ENCODE peak calls at places on chromosomes 5 and 9, in four cellular contexts. H is gastrocnemius medialis, P is IMR-90, J is body of pancreas. G is an unnamed sample. For H3K36me3 and H3K9me3, the result is how much of the 10 kb centered on the place peaks cover.

GRCh38 chr9:35826071-35826701 is 2.3 kb downstream of the FAM221B start:
- DNase-seq in H (no peak), P (peak), J (peak), G (peak)

GRCh38 chr9:1400983-1401382 is 350.8 kb downstream of the DMRT2 start:
- DNase-seq in H (no peak), P (no peak), J (no peak), G (peak)

GRCh38 chr9:117081641-117082317 is 333.1 kb downstream of the ASTN2 start:
- DNase-seq in H (no peak), P (no peak), J (no peak), G (peak)

GRCh38 chr9:121774715-121775613 is 123.5 kb downstream of the DAB2IP start:
- DNase-seq in H (no peak), P (no peak), J (peak), G (no peak)

GRCh38 chr9:25205285-25205684 is 473.0 kb downstream of the TUSC1 start:
- DNase-seq in H (no peak), P (no peak), J (no peak), G (no peak)

GRCh38 chr5:106749826-106750225 is 920.9 kb downstream of the EFNA5 start:
- DNase-seq in H (no peak), P (no peak), J (no peak), G (no peak)

GRCh38 chr9:96176901-96177718 is 124.9 kb downstream of the HSD17B3 start:
- DNase-seq in H (no peak), P (no peak), J (peak), G (peak)

GRCh38 chr5:1526681-1527131 is 2.9 kb upstream of the LPCAT1 start:
- DNase-seq in H (no peak), P (no peak), J (no peak), G (no peak)

GRCh38 chr5:151084363-151084762 is 3.5 kb upstream of the TNIP1 start:
- DNase-seq in H (no peak), P (peak), J (no peak), G (no peak)

GRCh38 chr5:133423618-133424282 is 188.6 kb downstream of the FSTL4 start:
- DNase-seq in H (peak), P (peak), J (peak), G (peak)

GRCh38 chr5:93581738-93582414 is 857 bp upstream of the NR2F1-AS1 start:
- DNase-seq in H (no peak), P (peak), J (no peak), G (peak)

GRCh38 chr5:61055434-61056006 is 106.7 kb downstream of the SMIM15 start:
- DNase-seq in H (no peak), P (peak), J (no peak), G (peak)

GRCh38 chr9:111000202-111000601 is 38.1 kb downstream of the LPAR1 start:
- DNase-seq in H (no peak), P (no peak), J (peak), G (peak)

GRCh38 chr9:130988905-130989304 is 20.1 kb upstream of the LAMC3 start:
- DNase-seq in H (no peak), P (no peak), J (no peak), G (no peak)

GRCh38 chr9:70470050-70471015 is 55.9 kb upstream of the KLF9 start:
- DNase-seq in H (peak), P (no peak), J (peak), G (no peak)

GRCh38 chr5:143008809-143009521 is 238.8 kb downstream of the ARHGAP26 start:
- DNase-seq in H (no peak), P (peak), J (peak), G (no peak)

GRCh38 chr5:77087484-77088291 is 603 bp upstream of the ZBED3 start:
- DNase-seq in H (no peak), P (peak), J (peak), G (peak)

GRCh38 chr5:158590936-158591863 is 508.5 kb downstream of the EBF1 start:
- DNase-seq in H (no peak), P (no peak), J (peak), G (peak)

GRCh38 chr9:106956971-106957370 is 94.0 kb downstream of the ZNF462 start:
- DNase-seq in H (no peak), P (peak), J (no peak), G (no peak)

GRCh38 chr9:1421436-1421835 is 371.3 kb downstream of the DMRT2 start:
- DNase-seq in H (no peak), P (no peak), J (no peak), G (no peak)

GRCh38 chr5:93621340-93621872 is 38.4 kb downstream of the NR2F1 start:
- DNase-seq in H (no peak), P (peak), J (peak), G (peak)

GRCh38 chr9:34381323-34381722 is 4.6 kb upstream of the MYORG start:
- DNase-seq in H (no peak), P (no peak), J (peak), G (no peak)

GRCh38 chr5:74370168-74370567 is 270.4 kb downstream of the ENC1 start:
- DNase-seq in H (peak), P (no peak), J (no peak), G (no peak)

GRCh38 chr9:69809304-69809863 is 11.2 kb upstream of the CFAP95 start:
- DNase-seq in H (no peak), P (peak), J (no peak), G (peak)

GRCh38 chr9:127762111-127762676 is 16.3 kb downstream of the SH2D3C start:
- DNase-seq in H (no peak), P (no peak), J (peak), G (no peak)

GRCh38 chr5:10602031-10602806 is 38.3 kb downstream of the ANKRD33B start:
- DNase-seq in H (no peak), P (no peak), J (peak), G (peak)

GRCh38 chr9:136516191-136516654 is 29.6 kb downstream of the NOTCH1 start:
- DNase-seq in H (no peak), P (no peak), J (no peak), G (no peak)

GRCh38 chr9:137313956-137314560 is 12.0 kb upstream of the NRARP start:
- DNase-seq in H (no peak), P (no peak), J (peak), G (no peak)

GRCh38 chr9:75133396-75133795 is 45.1 kb downstream of the OSTF1 start:
- DNase-seq in H (no peak), P (no peak), J (no peak), G (no peak)
- H3K36me3 ChIP-seq in H (under half), P (under half), J (under half), G (under half)

GRCh38 chr5:138539791-138540190 is 3.2 kb downstream of the ETF1 start:
- DNase-seq in H (no peak), P (no peak), J (no peak), G (no peak)
- H3K9me3 ChIP-seq in H (under half), P (under half), J (under half), G (under half)

DNA sequence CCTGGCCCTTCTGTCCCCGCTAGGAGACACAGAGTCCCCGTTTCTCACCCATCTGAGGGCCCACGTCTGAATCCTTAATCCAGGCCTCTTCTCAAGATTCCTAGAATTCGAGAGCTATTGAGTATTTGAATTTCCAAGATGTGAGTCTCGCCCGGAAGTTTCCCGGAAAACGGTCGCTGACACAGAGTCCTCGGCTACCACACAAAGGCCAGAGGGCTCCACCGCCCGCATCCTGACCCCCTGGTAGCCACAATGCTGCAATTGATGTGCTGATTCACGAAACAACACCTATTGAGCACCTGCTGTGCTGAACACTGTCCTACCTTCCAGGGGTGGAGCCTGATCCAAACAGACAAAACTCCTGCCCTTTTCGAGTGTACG is 668 bp upstream of the FBP1 start:
- DNase-seq in H (no peak), P (no peak), J (no peak), G (no peak)
- H3K4me3 ChIP-seq in H (peak), P (no peak), J (peak), G (no peak)

GRCh38 chr9:37302277-37302676 is 120.2 kb upstream of the GRHPR start:
- DNase-seq in H (no peak), P (no peak), J (no peak), G (no peak)

GRCh38 chr9:37297592-37297991 is 124.9 kb upstream of the GRHPR start:
- DNase-seq in H (no peak), P (no peak), J (no peak), G (no peak)

GRCh38 chr9:37295796-37296195 is 126.7 kb upstream of the GRHPR start:
- DNase-seq in H (no peak), P (no peak), J (no peak), G (no peak)

GRCh38 chr9:37301369-37302172 is 120.9 kb upstream of the GRHPR start:
- DNase-seq in H (no peak), P (no peak), J (no peak), G (no peak)

DNA sequence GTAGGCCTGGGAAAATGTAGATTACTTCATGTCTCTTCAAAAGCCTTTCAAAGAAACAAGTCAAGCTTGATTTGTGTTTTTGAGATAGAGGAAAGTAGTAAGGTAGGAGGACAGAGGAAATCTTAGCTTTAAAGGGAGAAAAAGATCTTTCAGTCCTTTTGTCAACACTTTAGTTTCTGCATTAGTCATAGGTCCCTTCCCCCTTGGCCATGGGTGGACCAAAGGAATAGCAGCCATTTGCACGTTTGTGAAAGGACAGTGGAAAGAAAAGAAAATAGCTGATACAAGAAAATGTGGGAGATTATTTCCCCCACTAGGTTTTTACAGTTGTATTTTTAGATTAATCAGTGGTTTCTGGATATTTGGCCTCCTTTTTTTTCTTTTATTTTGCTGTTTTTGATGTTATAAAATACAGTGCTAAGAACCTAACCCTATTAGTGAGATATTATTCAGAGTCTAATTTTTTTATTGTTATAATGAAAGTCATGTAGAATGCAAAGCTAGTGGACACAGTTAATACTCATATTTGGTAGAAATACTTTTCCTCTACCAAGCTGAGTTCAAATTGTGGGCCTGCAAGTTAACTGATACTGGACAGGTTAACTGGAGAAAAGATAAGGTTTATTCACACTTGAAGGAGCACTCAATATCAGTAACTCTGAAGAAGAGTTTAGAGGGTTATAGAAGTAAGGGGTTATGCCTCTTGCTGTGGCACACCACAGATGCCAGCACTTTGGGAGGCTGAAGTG is 121.7 kb upstream of the GRHPR start:
- DNase-seq in H (no peak), P (peak), J (no peak), G (no peak)
- H3K36me3 ChIP-seq in H (under half), P (under half), J (under half), G (under half)

DNA sequence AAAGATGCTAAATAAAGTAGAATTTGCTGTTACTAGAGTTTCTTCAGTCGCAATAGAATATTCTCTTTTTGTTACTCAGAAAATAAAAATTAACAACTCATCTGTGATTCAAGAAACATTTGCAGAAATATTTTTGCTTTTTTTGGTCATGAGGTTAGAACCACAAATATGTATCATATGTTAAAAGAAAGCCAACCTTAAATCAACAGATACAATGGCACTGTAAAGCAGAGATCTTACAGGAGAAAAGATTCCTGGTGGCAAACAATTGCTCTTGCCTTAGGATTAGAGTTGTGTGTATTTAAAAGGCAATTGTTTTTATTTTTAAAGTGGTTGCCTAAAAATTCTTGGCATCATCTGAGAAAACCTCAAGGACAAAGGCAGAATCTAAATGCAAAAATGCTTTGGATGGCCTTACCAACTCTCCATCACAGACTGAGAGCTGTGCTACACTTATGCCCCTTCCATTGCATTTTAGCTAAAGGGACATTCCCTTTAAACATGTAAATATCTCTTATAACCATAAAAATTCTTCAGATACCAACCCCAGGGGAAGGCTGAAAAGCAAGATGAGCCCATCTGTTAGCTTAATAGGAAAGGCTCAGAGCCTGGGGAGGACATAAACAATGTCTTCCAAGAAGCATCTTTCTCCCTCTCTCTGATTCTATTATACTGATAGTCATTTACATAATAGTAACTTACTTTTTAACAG is 100.4 kb downstream of the FAM114A2 start:
- DNase-seq in H (no peak), P (no peak), J (no peak), G (no peak)
- H3K9me3 ChIP-seq in H (under half), P (under half), J (under half), G (under half)

G was measured in SJCRH30.